ENCODE peak calls at places on chromosomes 11 and 22, in seven cellular contexts. U is upper lobe of left lung, Z is A549, Q is Peyer's patch, S is spleen, L is endothelial cell of umbilical vein, N is uterus. R is an unnamed sample.

GRCh38 chr11:32173435-32173834 is 82.6 kb downstream of the RCN1 start:
- DNase-seq in Z (peak), S (no peak), U (peak), Q (peak), L (peak), N (peak), R (no peak)

GRCh38 chr11:15101072-15101701 is 13.5 kb upstream of the INSC start:
- DNase-seq in Z (peak), Q (peak), U (no peak), S (peak), N (no peak), L (peak), R (peak)

GRCh38 chr22:44776535-44777363 is 24.4 kb downstream of the ARHGAP8 start:
- DNase-seq in N (no peak), Q (peak), U (no peak), S (no peak), Z (no peak), L (no peak), R (no peak)

GRCh38 chr22:47453049-47453448 is 690.6 kb downstream of the TBC1D22A start:
- DNase-seq in Q (no peak), S (no peak), N (no peak), U (no peak), L (no peak), Z (no peak), R (no peak)

GRCh38 chr11:94002226-94002625 is 18.9 kb upstream of the HEPHL1 start:
- DNase-seq in L (no peak), Z (no peak), U (no peak), N (no peak), Q (no peak), S (no peak), R (no peak)

GRCh38 chr11:93740802-93741093 is 547 bp downstream of the TAF1D start:
- DNase-seq in Q (peak), N (peak), U (no peak), S (peak), Z (peak), L (peak), R (peak)

GRCh38 chr11:46260161-46260560 is 17.3 kb upstream of the CREB3L1 start:
- DNase-seq in U (no peak), L (no peak), S (no peak), Q (no peak), Z (no peak), N (no peak), R (no peak)

GRCh38 chr22:50612715-50613221 is 12.2 kb downstream of the MAPK8IP2 start:
- DNase-seq in S (peak), U (peak), Q (peak), Z (no peak), N (no peak), L (no peak), R (no peak)

GRCh38 chr11:132137981-132138313 is 767.5 kb downstream of the NTM start:
- DNase-seq in Z (no peak), U (no peak), L (no peak), S (no peak), N (no peak), Q (no peak), R (no peak)

GRCh38 chr22:30206964-30207363 is 39.6 kb downstream of the LIF start:
- DNase-seq in U (peak), L (peak), S (no peak), Z (peak), Q (no peak), N (peak), R (peak)

GRCh38 chr11:126410649-126411048 is 55.2 kb downstream of the ST3GAL4 start:
- DNase-seq in U (no peak), Q (no peak), L (no peak), N (no peak), S (peak), Z (no peak), R (no peak)

GRCh38 chr11:58867556-58867955 is 23.1 kb upstream of the GLYATL2 start:
- DNase-seq in U (no peak), Q (no peak), N (no peak), Z (no peak), S (no peak), L (no peak), R (no peak)

GRCh38 chr11:129998905-129999304 is 3.7 kb downstream of the PRDM10 start:
- DNase-seq in U (no peak), Q (no peak), S (no peak), N (no peak), Z (no peak), L (no peak), R (no peak)

GRCh38 chr11:103031834-103032233 is 60.1 kb downstream of the DCUN1D5 start:
- DNase-seq in N (no peak), Z (no peak), L (no peak), Q (no peak), S (no peak), U (no peak), R (no peak)

GRCh38 chr11:114343020-114343419 is 46.8 kb downstream of the NNMT start:
- DNase-seq in N (no peak), Z (no peak), S (no peak), U (no peak), L (no peak), Q (no peak), R (no peak)

GRCh38 chr11:96621161-96621560 is 231.3 kb downstream of the JRKL start:
- DNase-seq in L (no peak), Q (no peak), N (no peak), U (no peak), S (no peak), Z (no peak), R (no peak)

GRCh38 chr22:30979932-30980331 is 10.9 kb downstream of the TUG1 start:
- DNase-seq in L (no peak), Z (no peak), N (no peak), S (no peak), Q (no peak), U (no peak), R (no peak)

GRCh38 chr11:58998480-58999290 is 59.4 kb downstream of the GLYATL1 start:
- DNase-seq in S (no peak), N (no peak), U (no peak), L (no peak), Q (no peak), Z (no peak), R (no peak)

GRCh38 chr11:71252782-71253730 is 679 bp upstream of the SHANK2 start:
- DNase-seq in N (no peak), L (no peak), U (no peak), Q (peak), S (no peak), Z (peak), R (no peak)

GRCh38 chr11:70519117-70519516 is 120.8 kb downstream of the CTTN start:
- DNase-seq in N (no peak), Q (no peak), U (no peak), S (peak), L (no peak), Z (no peak), R (no peak)

GRCh38 chr11:125274774-125275173 is 110.2 kb downstream of the PKNOX2 start:
- DNase-seq in Z (no peak), U (no peak), S (no peak), L (no peak), Q (no peak), N (no peak), R (no peak)

GRCh38 chr22:41217553-41218157 is 12.5 kb downstream of the L3MBTL2 start:
- DNase-seq in U (no peak), L (peak), Q (no peak), N (peak), Z (no peak), S (no peak), R (peak)

GRCh38 chr11:125410091-125410490 is 86.0 kb downstream of the FEZ1 start:
- DNase-seq in Z (no peak), N (no peak), U (no peak), S (peak), L (no peak), Q (no peak), R (no peak)

GRCh38 chr22:48840112-48840949 is 987.3 kb downstream of the BRD1 start:
- DNase-seq in N (no peak), S (peak), L (no peak), Q (no peak), U (no peak), Z (no peak), R (no peak)

GRCh38 chr11:9735236-9735635 is 71.4 kb downstream of the SWAP70 start:
- DNase-seq in Z (no peak), Q (no peak), L (no peak), S (no peak), N (no peak), U (no peak), R (no peak)

GRCh38 chr11:46308632-46309419 is 31.4 kb downstream of the CREB3L1 start:
- DNase-seq in Z (peak), S (peak), Q (peak), N (peak), U (peak), L (peak), R (peak)

GRCh38 chr11:108606070-108606469 is 12.5 kb upstream of the EXPH5 start:
- DNase-seq in N (no peak), Q (no peak), U (no peak), L (no peak), S (no peak), Z (no peak), R (no peak)

GRCh38 chr11:90134420-90135003 is at the start of gene NAALAD2:
- DNase-seq in Q (peak), N (peak), L (peak), S (peak), U (peak), Z (peak), R (peak)

GRCh38 chr11:96147186-96147585 is 195.8 kb downstream of the MAML2 start:
- DNase-seq in U (no peak), Z (no peak), N (no peak), Q (no peak), L (peak), S (no peak), R (no peak)

GRCh38 chr22:47209547-47210023 is 447.1 kb downstream of the TBC1D22A start:
- DNase-seq in U (peak), L (no peak), Q (peak), S (peak), N (no peak), Z (no peak), R (no peak)

GRCh38 chr11:125153837-125154236 is 10.7 kb upstream of the PKNOX2 start:
- DNase-seq in S (peak), L (no peak), U (no peak), N (no peak), Q (no peak), Z (no peak), R (no peak)

GRCh38 chr22:41152902-41153301 is 52.2 kb upstream of the L3MBTL2 start:
- DNase-seq in Q (no peak), Z (no peak), N (no peak), U (no peak), L (no peak), S (no peak), R (no peak)

DNA sequence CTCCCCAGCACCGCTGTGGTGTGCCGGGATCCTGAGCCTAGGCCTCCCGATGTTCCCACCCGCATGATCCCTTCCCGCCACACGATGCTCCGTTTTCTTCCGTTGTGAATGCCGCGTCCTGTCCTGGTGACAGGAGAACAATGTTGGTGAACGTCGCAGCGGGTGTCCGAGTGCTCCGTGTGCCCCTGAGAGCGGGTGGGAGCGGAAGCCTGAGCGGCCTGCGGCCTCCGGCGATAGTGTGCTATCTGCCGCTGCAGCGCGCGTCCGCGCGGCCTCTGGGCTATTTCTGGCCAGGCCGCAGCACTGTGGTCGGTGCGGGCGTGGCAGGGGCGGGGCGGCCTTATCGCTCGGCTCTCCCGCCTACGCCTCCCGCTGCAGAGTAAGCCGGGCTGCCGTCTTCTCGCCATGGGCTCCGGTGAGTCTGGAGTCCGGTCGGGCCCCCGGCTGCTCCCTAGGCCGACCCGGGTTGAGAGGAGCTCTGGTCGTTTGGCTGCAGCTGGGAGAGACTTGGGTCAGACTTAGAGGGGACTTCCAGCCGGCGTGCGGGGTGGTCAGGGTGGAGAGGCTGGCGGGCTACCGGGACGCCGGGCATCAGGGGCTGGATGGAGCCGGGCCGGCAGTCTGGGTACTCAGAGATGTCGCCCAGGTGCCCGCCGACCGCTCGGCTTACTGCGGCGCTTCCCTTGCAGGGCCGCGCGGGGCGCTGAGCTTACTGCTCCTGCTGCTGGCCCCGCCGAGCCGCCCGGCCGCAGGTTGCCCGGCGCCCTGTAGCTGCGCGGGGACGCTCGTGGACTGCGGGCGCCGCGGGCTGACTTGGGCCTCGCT is at the start of gene GP1BB:
- DNase-seq in L (peak), S (no peak), N (no peak), Q (peak), U (peak), Z (no peak), R (no peak)
- H3K27ac ChIP-seq in L (no peak), S (no peak), N (no peak), Q (no peak), U (no peak), Z (peak), R (no peak)

DNA sequence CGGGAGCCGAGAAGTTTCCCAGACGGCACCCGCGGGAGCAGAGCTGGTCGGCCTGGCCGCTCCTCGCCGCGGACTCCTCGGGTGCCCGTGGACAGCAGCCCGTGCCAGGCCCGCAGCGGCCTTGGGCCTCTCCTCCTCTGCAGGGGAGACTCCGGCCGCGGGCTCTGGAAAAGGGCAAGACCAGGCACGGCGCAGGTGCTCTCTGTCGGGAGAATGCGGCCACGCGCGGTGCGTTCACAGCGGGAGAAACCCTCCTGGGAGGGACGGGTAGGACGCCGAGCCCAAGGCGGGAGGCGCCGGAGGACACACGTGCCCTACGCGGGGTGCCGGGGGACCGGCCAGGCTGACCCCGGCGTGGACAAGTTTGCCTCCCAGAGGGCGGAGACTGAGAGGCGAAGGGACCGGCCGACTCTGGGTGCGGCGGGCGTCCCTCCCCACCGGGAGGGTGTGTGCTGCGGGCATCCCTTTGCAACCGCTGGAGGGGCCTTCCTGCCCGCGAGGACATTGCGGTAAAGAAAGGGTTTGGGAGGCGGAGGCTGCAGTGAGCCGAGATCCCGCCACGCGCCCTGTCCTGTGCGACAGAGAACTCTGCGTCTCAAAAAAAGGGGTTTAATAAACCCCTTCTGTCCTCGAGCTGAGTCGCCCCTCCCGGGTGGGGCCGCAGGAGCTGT is 2.3 kb downstream of the IFITM1 start:
- DNase-seq in N (no peak), L (no peak), U (peak), Q (peak), S (peak), Z (no peak), R (no peak)
- TF ChIP-seq POLR2A in N (no peak), L (no peak), U (peak), Q (no peak), S (no peak), Z (no peak), R (no peak)

GRCh38 chr11:19110290-19110689 is 6.7 kb upstream of the ZDHHC13 start:
- DNase-seq in Z (no peak), N (no peak), U (no peak), S (no peak), L (peak), Q (no peak), R (peak)
- TF ChIP-seq CTCF in Z (no peak), N (no peak), U (no peak), S (no peak), L (no peak), Q (peak), R (no peak)

DNA sequence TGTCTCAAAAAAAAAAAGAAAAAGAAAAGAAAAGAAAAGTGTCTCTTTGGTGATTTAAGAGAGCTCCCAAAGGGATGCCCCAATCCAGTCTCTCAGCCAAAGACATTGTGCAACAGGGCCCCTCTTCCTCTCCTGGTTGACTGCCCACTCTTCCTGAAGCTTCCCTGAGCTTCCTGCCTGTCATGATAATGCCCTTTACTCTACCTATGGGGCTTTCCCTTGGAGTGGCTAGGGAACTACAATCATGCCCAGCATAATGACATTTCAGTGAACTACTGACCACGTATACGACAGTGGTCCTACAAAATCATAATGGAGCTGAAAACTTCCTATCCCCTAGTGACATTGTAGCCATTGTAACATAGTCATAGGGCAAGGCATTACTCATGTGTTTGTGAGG is 118.0 kb downstream of the RASSF10 start:
- DNase-seq in L (no peak), S (no peak), N (no peak), Q (no peak), U (no peak), Z (no peak), R (no peak)
- H3K27ac ChIP-seq in L (no peak), S (no peak), N (no peak), Q (no peak), U (no peak), Z (peak), R (no peak)

GRCh38 chr11:128616158-128616557 is 28.8 kb upstream of the ETS1 start:
- DNase-seq in Z (no peak), N (no peak), S (peak), L (peak), U (no peak), Q (no peak), R (no peak)

GRCh38 chr11:128620306-128621175 is 33.2 kb upstream of the ETS1 start:
- DNase-seq in S (no peak), L (no peak), Z (no peak), N (no peak), Q (no peak), U (no peak), R (no peak)

GRCh38 chr11:128622137-128622523 is 34.8 kb upstream of the ETS1 start:
- DNase-seq in L (no peak), Q (no peak), Z (no peak), U (no peak), S (no peak), N (no peak), R (peak)

GRCh38 chr11:128621491-128622136 is 34.3 kb upstream of the ETS1 start:
- DNase-seq in N (peak), S (no peak), U (no peak), Q (no peak), Z (no peak), L (no peak), R (peak)

DNA sequence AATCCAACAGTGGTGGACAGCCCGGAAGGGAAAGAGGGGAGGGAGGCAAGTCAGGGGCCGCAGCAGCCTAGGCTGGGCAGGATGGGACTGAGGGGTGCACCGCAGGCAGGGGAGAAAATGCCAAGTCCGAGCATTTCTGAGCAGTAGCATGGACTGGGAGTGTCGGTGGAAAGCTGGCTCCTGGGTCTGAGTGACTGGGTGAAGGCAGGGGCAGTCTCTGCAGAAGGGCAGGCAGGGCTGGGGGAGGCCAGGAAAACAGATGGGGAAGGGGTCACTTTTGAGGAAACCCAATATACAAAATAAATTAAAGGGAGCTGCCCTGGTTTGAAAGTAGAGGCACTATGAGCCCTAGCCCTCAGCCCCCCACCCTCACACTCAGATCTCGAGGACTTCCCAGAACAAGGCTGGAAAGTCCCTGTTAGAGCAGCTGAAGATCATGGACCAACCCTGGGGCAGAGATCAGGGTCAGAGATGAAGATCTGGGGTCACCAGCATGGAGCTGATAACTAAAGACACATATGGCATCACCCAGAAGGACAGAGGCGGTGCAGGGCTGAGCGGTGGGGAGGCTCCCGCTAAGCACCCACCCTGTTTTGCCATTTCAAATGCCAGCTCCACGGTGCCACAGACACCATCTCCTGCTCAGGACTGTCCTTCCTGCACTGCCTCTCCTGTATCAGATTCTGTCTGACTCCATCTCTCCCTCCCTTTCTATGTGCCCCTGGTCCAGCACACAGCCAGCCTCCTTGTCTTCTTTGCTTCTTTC is 32.4 kb upstream of the ETS1 start:
- DNase-seq in N (no peak), L (no peak), U (no peak), Q (no peak), S (no peak), Z (no peak), R (no peak)
- TF ChIP-seq POLR2A in N (no peak), L (no peak), U (no peak), Q (no peak), S (no peak), Z (no peak), R (no peak)

GRCh38 chr11:44936527-44936926 is 14.2 kb downstream of the TP53I11 start:
- DNase-seq in S (peak), U (no peak), L (peak), Q (peak), N (peak), Z (peak), R (peak)

GRCh38 chr11:44936951-44937543 is 13.6 kb downstream of the TP53I11 start:
- DNase-seq in Z (no peak), S (no peak), N (no peak), Q (no peak), L (no peak), U (no peak), R (no peak)

GRCh38 chr11:44940424-44940823 is 10.3 kb downstream of the TP53I11 start:
- DNase-seq in Q (no peak), L (no peak), S (no peak), N (no peak), U (no peak), Z (no peak), R (peak)

GRCh38 chr11:44939673-44940072 is 11.0 kb downstream of the TP53I11 start:
- DNase-seq in L (peak), Q (no peak), Z (no peak), S (no peak), N (peak), U (no peak), R (no peak)

GRCh38 chr11:44938066-44938691 is 12.5 kb downstream of the TP53I11 start:
- DNase-seq in N (no peak), Q (no peak), Z (no peak), S (no peak), U (no peak), L (no peak), R (no peak)
- TF ChIP-seq CTCF in N (no peak), Q (no peak), Z (no peak), S (no peak), U (no peak), L (no peak), R (no peak)

DNA sequence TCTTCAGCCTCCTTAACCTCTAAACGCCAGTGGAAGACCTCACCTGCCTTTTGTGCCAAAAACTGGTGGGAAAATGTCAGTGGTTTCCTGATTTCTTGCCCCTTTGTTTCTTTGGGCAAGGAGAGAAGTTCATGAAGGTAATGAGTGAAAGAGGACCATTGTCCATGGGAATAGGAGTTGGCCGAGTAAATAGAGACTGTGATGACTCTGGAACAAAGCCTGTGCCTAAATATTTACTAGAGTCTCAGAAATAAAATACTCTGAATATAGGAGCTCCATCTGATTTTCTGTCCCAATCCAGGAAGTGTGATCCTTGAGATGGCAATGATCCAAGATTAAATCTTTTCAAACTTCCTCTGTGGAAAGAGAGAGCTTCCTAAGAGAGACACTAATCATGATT is 12.0 kb downstream of the SLC5A1 start:
- DNase-seq in U (no peak), Z (no peak), L (no peak), S (no peak), N (no peak), Q (no peak), R (no peak)
- H3K27ac ChIP-seq in U (no peak), Z (no peak), L (no peak), S (no peak), N (no peak), Q (no peak), R (no peak)